ENCODE peak calls at places on chromosome 2, in ten cellular contexts. One of them, this sample, is unnamed.

GRCh38 chr2:234304945-234305344 is 191.9 kb downstream of the ARL4C start:
- DNase-seq in neural progenitor cell: peak; percentile 85
- DNase-seq in SK-N-SH: no peak
- DNase-seq in GM20000: no peak
- DNase-seq in tibial nerve: no peak
- DNase-seq in transverse colon: no peak
- DNase-seq in upper lobe of right lung: no peak
- DNase-seq in body of pancreas: no peak
- DNase-seq in tibial artery: no peak
- DNase-seq in thyroid gland: no peak
- DNase-seq in this sample: peak; percentile 56

GRCh38 chr2:3423492-3424170 is 44.1 kb downstream of the TRAPPC12 start:
- DNase-seq in neural progenitor cell: peak; percentile 63
- DNase-seq in SK-N-SH: peak; percentile 88
- DNase-seq in GM20000: peak; percentile 75
- DNase-seq in tibial nerve: peak; percentile 89
- DNase-seq in transverse colon: peak; percentile 72
- DNase-seq in upper lobe of right lung: peak; percentile 83
- DNase-seq in body of pancreas: peak; percentile 57
- DNase-seq in tibial artery: peak; percentile 58
- DNase-seq in thyroid gland: peak; percentile 69
- DNase-seq in this sample: peak; percentile 76

GRCh38 chr2:102660070-102660469 is 40.7 kb downstream of the SLC9A2 start:
- DNase-seq in neural progenitor cell: no peak
- DNase-seq in SK-N-SH: no peak
- DNase-seq in GM20000: no peak
- DNase-seq in tibial nerve: no peak
- DNase-seq in transverse colon: peak; percentile 32
- DNase-seq in upper lobe of right lung: no peak
- DNase-seq in body of pancreas: no peak
- DNase-seq in tibial artery: no peak
- DNase-seq in thyroid gland: no peak
- DNase-seq in this sample: peak; percentile 53

GRCh38 chr2:167946367-167946955 is 300.9 kb downstream of the STK39 start:
- DNase-seq in neural progenitor cell: peak; percentile 91
- DNase-seq in SK-N-SH: no peak
- DNase-seq in GM20000: no peak
- DNase-seq in tibial nerve: no peak
- DNase-seq in transverse colon: no peak
- DNase-seq in upper lobe of right lung: no peak
- DNase-seq in body of pancreas: no peak
- DNase-seq in tibial artery: no peak
- DNase-seq in thyroid gland: no peak
- DNase-seq in this sample: no peak

GRCh38 chr2:6354546-6354945 is 511.2 kb downstream of the CMPK2 start:
- DNase-seq in neural progenitor cell: no peak
- DNase-seq in SK-N-SH: no peak
- DNase-seq in GM20000: no peak
- DNase-seq in tibial nerve: no peak
- DNase-seq in transverse colon: no peak
- DNase-seq in upper lobe of right lung: no peak
- DNase-seq in body of pancreas: no peak
- DNase-seq in tibial artery: no peak
- DNase-seq in thyroid gland: no peak
- DNase-seq in this sample: no peak

GRCh38 chr2:220892018-220892634 is 680.0 kb downstream of the EPHA4 start:
- DNase-seq in neural progenitor cell: no peak
- DNase-seq in SK-N-SH: no peak
- DNase-seq in GM20000: no peak
- DNase-seq in tibial nerve: no peak
- DNase-seq in transverse colon: no peak
- DNase-seq in upper lobe of right lung: no peak
- DNase-seq in body of pancreas: no peak
- DNase-seq in tibial artery: no peak
- DNase-seq in thyroid gland: no peak
- DNase-seq in this sample: no peak

GRCh38 chr2:134399096-134399495 is 145.2 kb downstream of the MGAT5 start:
- DNase-seq in neural progenitor cell: no peak
- DNase-seq in SK-N-SH: no peak
- DNase-seq in GM20000: no peak
- DNase-seq in tibial nerve: no peak
- DNase-seq in transverse colon: no peak
- DNase-seq in upper lobe of right lung: no peak
- DNase-seq in body of pancreas: no peak
- DNase-seq in tibial artery: no peak
- DNase-seq in thyroid gland: no peak
- DNase-seq in this sample: no peak

GRCh38 chr2:187528042-187528441 is 26.2 kb downstream of the TFPI start:
- DNase-seq in neural progenitor cell: peak; percentile 65
- DNase-seq in SK-N-SH: no peak
- DNase-seq in GM20000: no peak
- DNase-seq in tibial nerve: no peak
- DNase-seq in transverse colon: no peak
- DNase-seq in upper lobe of right lung: no peak
- DNase-seq in body of pancreas: no peak
- DNase-seq in tibial artery: no peak
- DNase-seq in thyroid gland: no peak
- DNase-seq in this sample: no peak

GRCh38 chr2:240466579-240467148 is 31.2 kb downstream of the GPC1 start:
- DNase-seq in neural progenitor cell: no peak
- DNase-seq in SK-N-SH: peak; percentile 33
- DNase-seq in GM20000: no peak
- DNase-seq in tibial nerve: no peak
- DNase-seq in transverse colon: peak; percentile 5
- DNase-seq in upper lobe of right lung: no peak
- DNase-seq in body of pancreas: peak; percentile 1
- DNase-seq in tibial artery: no peak
- DNase-seq in thyroid gland: peak; percentile 1
- DNase-seq in this sample: peak; percentile 22

GRCh38 chr2:196635156-196635555 is 4.4 kb upstream of the CCDC150 start:
- DNase-seq in neural progenitor cell: no peak
- DNase-seq in SK-N-SH: no peak
- DNase-seq in GM20000: no peak
- DNase-seq in tibial nerve: no peak
- DNase-seq in transverse colon: no peak
- DNase-seq in upper lobe of right lung: no peak
- DNase-seq in body of pancreas: no peak
- DNase-seq in tibial artery: no peak
- DNase-seq in thyroid gland: no peak
- DNase-seq in this sample: no peak

GRCh38 chr2:196638765-196639164 is 750 bp upstream of the CCDC150 start:
- DNase-seq in neural progenitor cell: no peak
- DNase-seq in SK-N-SH: no peak
- DNase-seq in GM20000: no peak
- DNase-seq in tibial nerve: no peak
- DNase-seq in transverse colon: no peak
- DNase-seq in upper lobe of right lung: no peak
- DNase-seq in body of pancreas: no peak
- DNase-seq in tibial artery: no peak
- DNase-seq in thyroid gland: peak; percentile 3
- DNase-seq in this sample: no peak

GRCh38 chr2:196640031-196640548 is 575 bp downstream of the CCDC150 start:
- DNase-seq in neural progenitor cell: no peak
- DNase-seq in SK-N-SH: no peak
- DNase-seq in GM20000: no peak
- DNase-seq in tibial nerve: no peak
- DNase-seq in transverse colon: no peak
- DNase-seq in upper lobe of right lung: no peak
- DNase-seq in body of pancreas: no peak
- DNase-seq in tibial artery: no peak
- DNase-seq in thyroid gland: no peak
- DNase-seq in this sample: no peak

DNA sequence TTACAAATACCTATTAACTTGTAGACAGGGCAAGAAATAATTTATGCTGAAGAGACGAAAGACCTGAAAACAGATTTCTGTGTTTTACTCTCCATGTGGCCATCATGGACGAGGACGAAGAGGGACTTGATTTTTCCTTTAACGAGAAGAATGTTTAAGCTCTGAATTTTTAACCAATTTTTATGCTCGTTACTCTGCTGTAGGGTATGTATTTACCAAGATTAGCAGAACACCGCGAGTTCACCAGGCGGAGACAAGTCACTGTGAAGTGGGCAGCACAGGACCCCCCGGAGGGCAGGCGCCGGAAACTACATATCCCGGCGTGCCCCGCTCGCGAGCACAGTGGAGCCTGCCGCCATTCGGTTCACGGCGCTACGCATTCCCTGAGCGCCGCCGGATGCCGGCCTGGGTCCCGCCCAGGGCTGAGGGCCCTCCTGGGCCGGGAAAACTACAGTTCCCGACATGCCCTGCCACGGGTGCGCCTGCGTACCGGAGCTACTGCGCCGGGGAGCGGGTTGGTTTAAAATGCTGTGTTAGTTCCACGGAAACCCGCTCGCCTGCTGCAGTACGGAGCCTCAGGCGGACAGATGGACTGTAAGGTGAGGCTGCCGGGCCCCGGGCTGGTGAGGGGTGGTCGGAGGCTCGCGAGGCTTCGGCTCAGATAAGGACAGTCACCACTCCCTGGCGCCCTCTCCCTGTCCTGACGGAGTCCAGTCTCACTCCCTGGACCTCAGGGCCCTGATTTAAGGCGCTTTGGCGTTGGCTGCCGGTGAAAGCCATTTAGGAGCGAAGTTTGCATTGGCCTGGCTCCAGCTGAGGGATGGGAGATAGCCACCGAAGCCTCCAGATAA is at the start of gene CCDC150:
- DNase-seq in neural progenitor cell: peak; percentile 98
- DNase-seq in SK-N-SH: peak; percentile 96
- DNase-seq in GM20000: peak; percentile 93
- DNase-seq in tibial nerve: peak; percentile 79
- DNase-seq in transverse colon: peak; percentile 94
- DNase-seq in upper lobe of right lung: peak; percentile 96
- DNase-seq in body of pancreas: peak; percentile 95
- DNase-seq in tibial artery: peak; percentile 86
- DNase-seq in thyroid gland: peak; percentile 91
- DNase-seq in this sample: peak; percentile 97
- TF ChIP-seq CTCF in neural progenitor cell: peak; percentile 44
- TF ChIP-seq CTCF in SK-N-SH: peak; percentile 41
- TF ChIP-seq CTCF in GM20000: no peak
- TF ChIP-seq CTCF in tibial nerve: peak; percentile 47
- TF ChIP-seq CTCF in transverse colon: peak; percentile 3
- TF ChIP-seq CTCF in upper lobe of right lung: no peak
- TF ChIP-seq CTCF in body of pancreas: no peak
- TF ChIP-seq CTCF in tibial artery: no peak
- TF ChIP-seq CTCF in thyroid gland: no peak
- TF ChIP-seq CTCF in this sample: no peak

GRCh38 chr2:66014450-66014849 is 420.5 kb upstream of the MEIS1 start:
- DNase-seq in neural progenitor cell: no peak
- DNase-seq in SK-N-SH: no peak
- DNase-seq in GM20000: no peak
- DNase-seq in tibial nerve: no peak
- DNase-seq in transverse colon: no peak
- DNase-seq in upper lobe of right lung: no peak
- DNase-seq in body of pancreas: no peak
- DNase-seq in tibial artery: no peak
- DNase-seq in thyroid gland: no peak
- DNase-seq in this sample: no peak

GRCh38 chr2:66017763-66018162 is 417.2 kb upstream of the MEIS1 start:
- DNase-seq in neural progenitor cell: no peak
- DNase-seq in SK-N-SH: no peak
- DNase-seq in GM20000: no peak
- DNase-seq in tibial nerve: no peak
- DNase-seq in transverse colon: no peak
- DNase-seq in upper lobe of right lung: no peak
- DNase-seq in body of pancreas: no peak
- DNase-seq in tibial artery: no peak
- DNase-seq in thyroid gland: no peak
- DNase-seq in this sample: no peak

GRCh38 chr2:66013456-66013855 is 421.5 kb upstream of the MEIS1 start:
- DNase-seq in neural progenitor cell: no peak
- DNase-seq in SK-N-SH: no peak
- DNase-seq in GM20000: no peak
- DNase-seq in tibial nerve: no peak
- DNase-seq in transverse colon: no peak
- DNase-seq in upper lobe of right lung: no peak
- DNase-seq in body of pancreas: no peak
- DNase-seq in tibial artery: no peak
- DNase-seq in thyroid gland: no peak
- DNase-seq in this sample: no peak
- TF ChIP-seq CTCF in neural progenitor cell: peak; percentile 42
- TF ChIP-seq CTCF in SK-N-SH: peak; percentile 37
- TF ChIP-seq CTCF in GM20000: no peak
- TF ChIP-seq CTCF in tibial nerve: no peak
- TF ChIP-seq CTCF in transverse colon: no peak
- TF ChIP-seq CTCF in upper lobe of right lung: peak; percentile 15
- TF ChIP-seq CTCF in body of pancreas: no peak
- TF ChIP-seq CTCF in tibial artery: no peak
- TF ChIP-seq CTCF in thyroid gland: no peak
- TF ChIP-seq CTCF in this sample: peak; percentile 34

DNA sequence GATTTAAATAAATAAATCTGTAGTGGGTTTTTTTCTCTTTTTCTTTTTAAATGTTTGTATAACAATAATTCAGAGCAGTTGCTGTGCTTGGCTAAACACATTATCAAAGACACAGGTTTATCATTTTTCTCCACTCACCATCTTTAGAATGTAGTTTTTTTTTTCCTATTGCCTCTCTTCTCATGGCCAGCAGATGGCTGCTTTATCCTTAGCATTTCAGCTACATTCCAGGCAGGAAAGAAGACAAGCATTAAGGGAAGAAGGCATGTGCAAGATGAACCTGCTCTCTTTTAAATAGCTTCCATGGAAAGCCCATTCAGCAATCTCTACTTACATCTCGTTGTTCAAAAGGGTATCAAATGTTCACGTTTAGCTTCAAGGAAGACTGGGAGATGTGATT is 42.6 kb downstream of the ARHGAP15 start:
- DNase-seq in neural progenitor cell: peak; percentile 43
- DNase-seq in SK-N-SH: no peak
- DNase-seq in GM20000: no peak
- DNase-seq in tibial nerve: no peak
- DNase-seq in transverse colon: no peak
- DNase-seq in upper lobe of right lung: no peak
- DNase-seq in body of pancreas: no peak
- DNase-seq in tibial artery: no peak
- DNase-seq in thyroid gland: no peak
- DNase-seq in this sample: peak; percentile 5
- TF ChIP-seq CTCF in neural progenitor cell: peak; percentile 61
- TF ChIP-seq CTCF in SK-N-SH: peak; percentile 45
- TF ChIP-seq CTCF in GM20000: no peak
- TF ChIP-seq CTCF in tibial nerve: no peak
- TF ChIP-seq CTCF in transverse colon: no peak
- TF ChIP-seq CTCF in upper lobe of right lung: peak; percentile 31
- TF ChIP-seq CTCF in body of pancreas: no peak
- TF ChIP-seq CTCF in tibial artery: peak; percentile 39
- TF ChIP-seq CTCF in thyroid gland: no peak
- TF ChIP-seq CTCF in this sample: peak; percentile 50

DNA sequence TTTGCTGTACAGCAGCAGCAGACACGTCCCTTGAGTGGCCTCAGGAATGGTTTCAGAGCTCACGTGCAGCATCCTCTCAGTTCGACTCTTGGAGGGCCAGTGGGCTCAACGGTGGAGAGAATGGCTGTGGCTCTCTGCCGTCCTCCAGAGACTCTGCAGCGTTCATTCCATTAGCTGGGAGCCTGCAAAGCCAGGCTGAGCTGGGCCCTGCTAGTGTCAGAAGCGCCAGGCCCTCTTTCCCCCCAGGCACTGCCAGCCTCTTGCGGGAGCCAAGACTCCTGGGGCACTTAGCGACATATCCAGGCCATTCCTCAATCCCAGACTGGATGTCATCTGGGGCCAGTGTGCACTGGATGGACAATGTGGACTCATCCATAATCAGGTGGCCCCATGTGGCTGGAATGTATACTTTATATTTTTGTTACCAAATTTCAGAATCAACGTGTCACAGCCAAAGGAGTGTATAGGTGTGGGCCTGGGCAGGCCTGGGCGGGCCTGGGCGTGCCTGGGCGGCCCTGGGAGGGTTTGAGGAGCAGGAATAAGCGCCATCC is 125.1 kb upstream of the EPAS1 start:
- DNase-seq in neural progenitor cell: no peak
- DNase-seq in SK-N-SH: peak; percentile 68
- DNase-seq in GM20000: no peak
- DNase-seq in tibial nerve: no peak
- DNase-seq in transverse colon: no peak
- DNase-seq in upper lobe of right lung: no peak
- DNase-seq in body of pancreas: no peak
- DNase-seq in tibial artery: no peak
- DNase-seq in thyroid gland: no peak
- DNase-seq in this sample: peak; percentile 54
- TF ChIP-seq CTCF in neural progenitor cell: no peak
- TF ChIP-seq CTCF in SK-N-SH: peak; percentile 45
- TF ChIP-seq CTCF in GM20000: no peak
- TF ChIP-seq CTCF in tibial nerve: no peak
- TF ChIP-seq CTCF in transverse colon: no peak
- TF ChIP-seq CTCF in upper lobe of right lung: no peak
- TF ChIP-seq CTCF in body of pancreas: no peak
- TF ChIP-seq CTCF in tibial artery: no peak
- TF ChIP-seq CTCF in thyroid gland: no peak
- TF ChIP-seq CTCF in this sample: no peak